ENCODE peak calls at places on chromosomes 3 and 15, in eight cellular contexts. W is retina, V is NCI-H2081, C is NCI-H1436, Y is PC-9, H is pulmonary artery endothelial cell, A is fibroblast of the conjunctiva, G is tibial artery. L is an unnamed sample.

GRCh38 chr3:180926526-180926925 is 14.1 kb downstream of the FXR1 start:
- DNase-seq in W (no peak), V (no peak), C (no peak), Y (no peak), H (no peak), A (no peak), G (no peak), L (no peak)

GRCh38 chr15:72248514-72248913 is 17.5 kb upstream of the PKM start:
- DNase-seq in W (no peak), V (no peak), C (no peak), Y (no peak), H (no peak), A (no peak), G (no peak), L (no peak)

GRCh38 chr15:45174577-45174976 is 13.2 kb downstream of the SHF start:
- DNase-seq in W (no peak), V (no peak), C (no peak), Y (no peak), H (no peak), A (no peak), G (no peak), L (no peak)

GRCh38 chr15:47273817-47274216 is 443.5 kb upstream of the SEMA6D start:
- DNase-seq in W (no peak), V (no peak), C (no peak), Y (no peak), H (no peak), A (no peak), G (no peak), L (no peak)

GRCh38 chr3:188832146-188832545 is 339.6 kb upstream of the TPRG1 start:
- DNase-seq in W (no peak), V (no peak), C (no peak), Y (no peak), H (no peak), A (no peak), G (no peak), L (no peak)

GRCh38 chr3:190101320-190102117 is 19.2 kb downstream of the P3H2 start:
- DNase-seq in W (no peak), V (no peak), C (no peak), Y (no peak), H (no peak), A (no peak), G (no peak), L (no peak)

GRCh38 chr15:69885182-69886041 is 212.3 kb downstream of the TLE3 start:
- DNase-seq in W (peak), V (no peak), C (no peak), Y (no peak), H (no peak), A (no peak), G (no peak), L (no peak)

GRCh38 chr15:48478581-48478980 is 147.4 kb downstream of the DUT start:
- DNase-seq in W (no peak), V (no peak), C (no peak), Y (no peak), H (no peak), A (no peak), G (no peak), L (no peak)

GRCh38 chr15:99909914-99910313 is 176.7 kb upstream of the LYSMD4 start:
- DNase-seq in W (peak), V (no peak), C (no peak), Y (peak), H (no peak), A (no peak), G (no peak), L (no peak)

GRCh38 chr3:126034481-126035361 is 49.2 kb downstream of the SLC41A3 start:
- DNase-seq in W (no peak), V (no peak), C (no peak), Y (no peak), H (no peak), A (no peak), G (no peak), L (no peak)

GRCh38 chr15:34185666-34186065 is 24.2 kb downstream of the KATNBL1 start:
- DNase-seq in W (no peak), V (no peak), C (no peak), Y (no peak), H (no peak), A (no peak), G (no peak), L (no peak)

GRCh38 chr3:182482692-182483091 is 310.6 kb upstream of the ATP11B start:
- DNase-seq in W (no peak), V (peak), C (no peak), Y (no peak), H (no peak), A (no peak), G (no peak), L (no peak)

GRCh38 chr15:69044899-69045298 is 30.4 kb downstream of the NOX5 start:
- DNase-seq in W (no peak), V (no peak), C (no peak), Y (peak), H (peak), A (peak), G (no peak), L (no peak)

GRCh38 chr3:49803464-49804140 is 541 bp downstream of the INKA1 start:
- DNase-seq in W (peak), V (no peak), C (peak), Y (no peak), H (no peak), A (no peak), G (no peak), L (no peak)

GRCh38 chr15:58529041-58529440 is 97.2 kb downstream of the LIPC start:
- DNase-seq in W (no peak), V (no peak), C (no peak), Y (no peak), H (no peak), A (no peak), G (no peak), L (no peak)

GRCh38 chr3:43773273-43774104 is 82.8 kb downstream of the ABHD5 start:
- DNase-seq in W (peak), V (no peak), C (no peak), Y (peak), H (no peak), A (no peak), G (peak), L (peak)

GRCh38 chr3:46987485-46988401 is 8.3 kb downstream of the NBEAL2 start:
- DNase-seq in W (no peak), V (no peak), C (no peak), Y (peak), H (no peak), A (no peak), G (peak), L (peak)

GRCh38 chr15:48334260-48334659 is 3.0 kb downstream of the DUT start:
- DNase-seq in W (no peak), V (no peak), C (no peak), Y (no peak), H (no peak), A (no peak), G (no peak), L (no peak)

GRCh38 chr15:59879506-59879905 is 124.6 kb upstream of the FOXB1 start:
- DNase-seq in W (no peak), V (no peak), C (no peak), Y (no peak), H (peak), A (peak), G (no peak), L (no peak)

GRCh38 chr15:48358229-48358641 is 27.0 kb downstream of the DUT start:
- DNase-seq in W (peak), V (no peak), C (peak), Y (no peak), H (no peak), A (peak), G (no peak), L (no peak)

GRCh38 chr3:12468757-12469156 is 15.5 kb upstream of the TSEN2 start:
- DNase-seq in W (no peak), V (no peak), C (no peak), Y (no peak), H (no peak), A (no peak), G (no peak), L (no peak)

GRCh38 chr3:151630938-151631417 is 102.7 kb upstream of the AADACL2 start:
- DNase-seq in W (no peak), V (no peak), C (no peak), Y (no peak), H (no peak), A (no peak), G (no peak), L (no peak)

GRCh38 chr3:194083253-194084224 is 52.4 kb upstream of the HES1 start:
- DNase-seq in W (peak), V (no peak), C (no peak), Y (no peak), H (no peak), A (no peak), G (no peak), L (no peak)

GRCh38 chr3:46393554-46394434 is 13.1 kb downstream of the CCR5AS start:
- DNase-seq in W (no peak), V (no peak), C (no peak), Y (no peak), H (no peak), A (no peak), G (no peak), L (no peak)

GRCh38 chr3:194871143-194871863 is 185.6 kb downstream of the FAM43A start:
- DNase-seq in W (peak), V (peak), C (no peak), Y (peak), H (no peak), A (peak), G (peak), L (peak)

GRCh38 chr3:123521179-123521969 is 63.5 kb downstream of the HACD2 start:
- DNase-seq in W (no peak), V (no peak), C (no peak), Y (no peak), H (peak), A (no peak), G (no peak), L (no peak)

GRCh38 chr3:30538787-30539186 is 67.6 kb upstream of the TGFBR2 start:
- DNase-seq in W (no peak), V (no peak), C (no peak), Y (peak), H (peak), A (no peak), G (no peak), L (no peak)

GRCh38 chr3:46759239-46760152 is 41.8 kb upstream of the PRSS50 start:
- DNase-seq in W (no peak), V (no peak), C (no peak), Y (no peak), H (no peak), A (no peak), G (no peak), L (no peak)

GRCh38 chr15:98898122-98898521 is 109.5 kb downstream of the PGPEP1L start:
- DNase-seq in W (no peak), V (no peak), C (no peak), Y (no peak), H (no peak), A (no peak), G (no peak), L (no peak)

GRCh38 chr15:61084944-61085367 is 144.1 kb downstream of the RORA start:
- DNase-seq in W (peak), V (peak), C (peak), Y (no peak), H (no peak), A (no peak), G (no peak), L (no peak)

GRCh38 chr15:92170897-92171296 is 222.8 kb upstream of the ST8SIA2 start:
- DNase-seq in W (no peak), V (no peak), C (no peak), Y (no peak), H (no peak), A (no peak), G (no peak), L (no peak)

GRCh38 chr3:148158210-148158609 is 539.5 kb upstream of the AGTR1 start:
- DNase-seq in W (no peak), V (no peak), C (no peak), Y (peak), H (peak), A (peak), G (peak), L (no peak)

L was measured in psoas muscle.